ENCODE peak calls at places on chromosomes 16 and 17, in four cellular contexts. U, S, N and J are unnamed samples.

GRCh38 chr16:87706278-87707000 is 59.3 kb downstream of the KLHDC4 start:
- DNase-seq in S (peak), U (no peak), N (no peak), J (no peak)

GRCh38 chr17:61410100-61410551 is 10.5 kb downstream of the TBX2 start:
- DNase-seq in U (no peak), N (no peak), S (no peak), J (no peak)

GRCh38 chr17:13594310-13594709 is 7.4 kb downstream of the HS3ST3A1 start:
- DNase-seq in S (no peak), N (no peak), U (no peak), J (no peak)

GRCh38 chr16:87603684-87604571 is 1.6 kb downstream of the JPH3 start:
- DNase-seq in N (no peak), U (no peak), S (peak), J (no peak)

GRCh38 chr17:34414338-34414737 is 51.3 kb upstream of the CCL1 start:
- DNase-seq in U (no peak), S (peak), N (no peak), J (no peak)

GRCh38 chr17:28741358-28742349 is 2.2 kb upstream of the TRAF4 start:
- DNase-seq in U (no peak), S (no peak), N (no peak), J (no peak)

GRCh38 chr16:83285921-83286320 is 521.9 kb upstream of the HSBP1 start:
- DNase-seq in S (no peak), N (no peak), U (no peak), J (no peak)

GRCh38 chr16:54285414-54286066 is 1.0 kb downstream of the IRX3 start:
- DNase-seq in S (peak), U (no peak), N (peak), J (peak)

GRCh38 chr16:84177740-84178070 is 9.2 kb downstream of the TAF1C start:
- DNase-seq in U (no peak), S (peak), N (peak), J (peak)

GRCh38 chr17:29136998-29137730 is 43.0 kb downstream of the MYO18A start:
- DNase-seq in S (no peak), N (no peak), U (no peak), J (no peak)

GRCh38 chr16:87580855-87581261 is 21.4 kb upstream of the JPH3 start:
- DNase-seq in S (no peak), U (no peak), N (peak), J (no peak)

GRCh38 chr17:28896884-28897768 is at the start of gene FLOT2:
- DNase-seq in S (peak), U (peak), N (peak), J (peak)

GRCh38 chr17:57458718-57459285 is 202.5 kb downstream of the MSI2 start:
- DNase-seq in S (no peak), U (no peak), N (no peak), J (no peak)

GRCh38 chr17:57462007-57462579 is 205.8 kb downstream of the MSI2 start:
- DNase-seq in N (no peak), U (no peak), S (no peak), J (no peak)

GRCh38 chr17:57457188-57457587 is 200.9 kb downstream of the MSI2 start:
- DNase-seq in S (no peak), N (no peak), U (no peak), J (no peak)

GRCh38 chr17:57461082-57461481 is 204.8 kb downstream of the MSI2 start:
- DNase-seq in N (no peak), S (no peak), U (no peak), J (no peak)

GRCh38 chr17:57459286-57459915 is 203.1 kb downstream of the MSI2 start:
- DNase-seq in S (no peak), N (peak), U (no peak), J (no peak)
- TF ChIP-seq CTCF in S (no peak), N (no peak), U (no peak), J (no peak)

GRCh38 chr16:715448-716249 is 731 bp downstream of the METRN start:
- DNase-seq in U (no peak), N (no peak), S (peak), J (no peak)
- H3K27ac ChIP-seq in U (no peak), N (no peak), S (peak), J (peak)

GRCh38 chr16:73047221-73047535 is 750 bp downstream of the ZFHX3 start:
- DNase-seq in U (no peak), N (peak), S (no peak), J (no peak)

GRCh38 chr16:73046484-73047214 is 1.3 kb downstream of the ZFHX3 start:
- DNase-seq in S (no peak), U (no peak), N (no peak), J (no peak)

GRCh38 chr16:73047536-73048291 is at the start of gene ZFHX3:
- DNase-seq in U (peak), N (peak), S (peak), J (no peak)

GRCh38 chr16:73049051-73049910 is 1.4 kb upstream of the ZFHX3 start:
- DNase-seq in N (no peak), S (no peak), U (no peak), J (no peak)

GRCh38 chr16:73048292-73049050 is 543 bp upstream of the ZFHX3 start:
- DNase-seq in S (no peak), U (no peak), N (peak), J (no peak)
- TF ChIP-seq CTCF in S (peak), U (no peak), N (no peak), J (peak)

GRCh38 chr16:81519298-81520150 is 74.9 kb downstream of the CMIP start:
- DNase-seq in S (no peak), U (no peak), N (no peak), J (no peak)
- H3K27ac ChIP-seq in S (no peak), U (no peak), N (no peak), J (peak)

GRCh38 chr17:4409659-4410058 is 24.1 kb upstream of the SPNS3 start:
- DNase-seq in U (no peak), S (no peak), N (no peak), J (no peak)

GRCh38 chr17:4406386-4406785 is 27.4 kb upstream of the SPNS3 start:
- DNase-seq in S (no peak), N (no peak), U (no peak), J (no peak)

GRCh38 chr17:4405699-4406098 is 28.0 kb upstream of the SPNS3 start:
- DNase-seq in U (no peak), N (no peak), S (no peak), J (no peak)

GRCh38 chr17:4407216-4407615 is 26.5 kb upstream of the SPNS3 start:
- DNase-seq in N (peak), U (no peak), S (no peak), J (no peak)

GRCh38 chr17:4407851-4408250 is 25.9 kb upstream of the SPNS3 start:
- DNase-seq in N (peak), U (no peak), S (no peak), J (no peak)
- TF ChIP-seq CTCF in N (no peak), U (no peak), S (no peak), J (no peak)

GRCh38 chr17:76497979-76498885 is 3.0 kb downstream of the RHBDF2 start:
- DNase-seq in N (peak), U (no peak), S (peak), J (peak)
- H3K27ac ChIP-seq in N (peak), U (no peak), S (peak), J (peak)

GRCh38 chr16:1788095-1788707 is 5.3 kb downstream of the IGFALS start:
- DNase-seq in S (no peak), N (no peak), U (no peak), J (no peak)
- TF ChIP-seq CTCF in S (no peak), N (no peak), U (no peak), J (no peak)

DNA sequence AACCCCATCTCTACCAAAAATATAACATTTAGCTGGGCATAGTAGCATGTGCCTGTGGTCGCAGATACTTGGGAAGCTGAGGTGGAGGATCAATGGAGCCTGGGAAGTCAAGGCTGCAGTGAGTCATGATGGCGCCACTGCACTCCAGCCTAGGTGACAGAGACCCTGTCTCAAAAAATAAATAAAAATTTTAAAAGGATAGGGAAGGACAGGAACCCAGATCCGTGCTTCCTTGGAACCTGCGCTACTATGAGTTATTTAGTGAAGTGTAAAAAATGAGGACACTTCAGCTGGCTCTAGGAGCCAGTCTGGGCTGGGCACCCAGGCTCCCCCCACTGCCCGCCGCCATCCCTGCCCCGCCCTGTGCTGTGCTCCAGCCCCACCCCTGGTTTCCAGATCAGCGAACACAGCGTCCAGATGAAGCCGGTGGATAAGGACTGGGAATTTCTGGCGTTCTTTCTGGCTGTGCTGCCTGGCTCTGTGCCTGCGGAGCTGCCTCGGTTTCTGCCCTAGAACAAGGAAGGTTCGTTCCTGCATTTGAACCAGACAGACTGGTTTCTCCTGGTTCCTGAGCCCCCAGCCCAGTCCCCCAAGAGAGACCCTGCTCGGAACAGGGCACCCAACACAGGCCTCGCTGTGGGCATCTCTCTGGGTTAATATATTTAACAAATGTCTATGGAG is 18.5 kb downstream of the PLLP start:
- DNase-seq in S (no peak), U (no peak), N (peak), J (peak)
- H3K27ac ChIP-seq in S (no peak), U (peak), N (no peak), J (peak)

DNA sequence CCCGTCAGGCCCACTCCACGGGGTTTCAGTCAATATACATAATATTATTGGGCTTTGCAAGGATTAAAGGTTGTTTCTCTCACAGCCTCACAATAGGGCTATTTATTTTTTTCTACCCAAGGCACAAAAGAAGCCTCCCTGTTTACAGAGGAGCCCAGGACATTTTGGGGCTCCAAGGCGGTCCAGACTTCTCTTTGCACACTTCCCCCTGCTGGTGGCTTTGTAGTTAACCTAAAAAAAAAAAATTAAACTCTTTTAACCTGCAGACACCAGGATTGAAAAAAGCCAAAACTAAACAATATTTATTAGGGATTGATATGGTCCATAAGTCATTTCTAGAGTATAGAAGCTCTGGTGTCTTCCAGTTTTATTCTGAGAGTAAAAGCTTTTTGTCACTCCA is 169.7 kb upstream of the ZFHX3 start:
- DNase-seq in N (no peak), U (no peak), S (no peak), J (no peak)
- TF ChIP-seq CTCF in N (peak), U (no peak), S (peak), J (no peak)